ENCODE peak calls at places on chromosome 9, in nine cellular contexts. K is brain microvascular endothelial cell, L is BE2C, A is keratinocyte, Z is bronchial epithelial cell, W is cardiac muscle cell, H is heart left ventricle, U is lower lobe of right lung, T is stomach. I is an unnamed sample.
A peak's percentile ranks its signal among the peaks of the same experiment; 100 is the strongest.

GRCh38 chr9:7906783-7907182 is 107.2 kb upstream of the DMAC1 start:
- DNase-seq in A (no peak), H (no peak), Z (no peak), U (no peak), L (no peak), K (no peak), T (no peak), W (no peak), I (no peak)

GRCh38 chr9:73444821-73445220 is 293.2 kb downstream of the ANXA1 start:
- DNase-seq in L (no peak), H (no peak), Z (no peak), W (no peak), T (no peak), A (no peak), K (no peak), U (no peak), I (no peak)

GRCh38 chr9:22342489-22343217 is 104.0 kb upstream of the DMRTA1 start:
- DNase-seq in W (peak; percentile 6), T (no peak), A (no peak), L (no peak), H (no peak), U (no peak), K (peak; percentile 54), Z (peak; percentile 72), I (no peak)

GRCh38 chr9:133825555-133826198 is 87.5 kb upstream of the SARDH start:
- DNase-seq in K (peak; percentile 9), W (peak; percentile 58), H (no peak), L (no peak), Z (no peak), T (no peak), A (no peak), U (no peak), I (peak; percentile 53)

GRCh38 chr9:129500166-129500862 is 120.6 kb downstream of the C9orf50 start:
- DNase-seq in K (no peak), T (no peak), W (peak; percentile 67), H (no peak), A (no peak), L (peak; percentile 49), Z (no peak), U (no peak), I (no peak)

GRCh38 chr9:20996809-20997208 is 34.6 kb downstream of the HACD4 start:
- DNase-seq in H (no peak), L (no peak), Z (no peak), W (no peak), U (no peak), A (no peak), T (no peak), K (no peak), I (no peak)

GRCh38 chr9:129174724-129175514 is 3.1 kb downstream of the IER5L start:
- DNase-seq in Z (peak; percentile 49), H (peak; percentile 92), T (peak; percentile 79), K (peak; percentile 76), L (peak; percentile 81), W (peak; percentile 97), A (peak; percentile 49), U (peak; percentile 82), I (no peak)

GRCh38 chr9:95513722-95514121 is 3.0 kb downstream of the PTCH1 start:
- DNase-seq in Z (no peak), L (no peak), U (no peak), T (no peak), A (no peak), H (no peak), K (no peak), W (no peak), I (no peak)

GRCh38 chr9:130461218-130461630 is 16.5 kb downstream of the ASS1 start:
- DNase-seq in U (peak; percentile 67), T (peak; percentile 73), K (no peak), A (no peak), Z (no peak), H (peak; percentile 65), L (peak; percentile 78), W (peak; percentile 50), I (no peak)

GRCh38 chr9:79685576-79685975 is 113.8 kb downstream of the TLE4 start:
- DNase-seq in L (no peak), U (no peak), K (peak; percentile 49), A (no peak), Z (peak; percentile 18), W (no peak), T (no peak), H (no peak), I (peak; percentile 48)

DNA sequence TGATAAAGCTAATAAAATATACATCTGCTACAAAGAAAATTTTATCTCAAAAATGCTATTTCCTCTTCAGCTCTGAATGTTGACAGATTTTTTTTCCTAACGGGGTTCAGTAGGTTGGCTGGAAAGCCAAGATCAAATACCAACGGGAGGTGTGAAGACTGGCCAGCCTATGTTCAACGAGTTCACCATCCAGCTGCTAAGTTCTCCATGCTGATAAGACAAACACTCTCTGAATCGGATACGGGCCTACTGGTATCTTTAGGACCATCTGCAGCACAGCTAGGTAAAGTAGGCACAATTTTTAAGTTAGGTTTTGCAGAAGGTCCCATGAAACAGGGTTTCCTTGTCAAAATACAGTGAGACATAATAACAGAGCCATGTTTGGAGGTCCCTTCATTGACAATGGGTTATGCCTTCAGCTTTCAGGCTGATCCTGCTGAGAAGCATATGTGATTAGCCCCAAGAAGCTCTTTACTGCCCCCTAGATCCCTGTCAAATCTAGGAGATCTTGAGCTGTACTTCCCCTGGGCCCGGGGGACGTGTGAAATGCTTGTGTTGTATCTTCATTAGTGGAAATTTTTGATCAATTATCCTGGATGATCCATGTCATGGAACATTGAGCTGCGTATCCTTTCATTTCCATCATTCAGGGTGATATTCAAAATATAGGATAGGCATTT is 60.6 kb downstream of the PGM5 start:
- DNase-seq in W (peak; percentile 8), H (no peak), K (no peak), U (no peak), L (no peak), Z (peak; percentile 7), T (no peak), A (no peak), I (no peak)
- TF ChIP-seq CTCF in W (peak; percentile 23), H (peak; percentile 10), K (peak; percentile 24), U (no peak), L (peak; percentile 31), Z (peak; percentile 25), T (no peak), A (no peak), I (peak; percentile 6)

DNA sequence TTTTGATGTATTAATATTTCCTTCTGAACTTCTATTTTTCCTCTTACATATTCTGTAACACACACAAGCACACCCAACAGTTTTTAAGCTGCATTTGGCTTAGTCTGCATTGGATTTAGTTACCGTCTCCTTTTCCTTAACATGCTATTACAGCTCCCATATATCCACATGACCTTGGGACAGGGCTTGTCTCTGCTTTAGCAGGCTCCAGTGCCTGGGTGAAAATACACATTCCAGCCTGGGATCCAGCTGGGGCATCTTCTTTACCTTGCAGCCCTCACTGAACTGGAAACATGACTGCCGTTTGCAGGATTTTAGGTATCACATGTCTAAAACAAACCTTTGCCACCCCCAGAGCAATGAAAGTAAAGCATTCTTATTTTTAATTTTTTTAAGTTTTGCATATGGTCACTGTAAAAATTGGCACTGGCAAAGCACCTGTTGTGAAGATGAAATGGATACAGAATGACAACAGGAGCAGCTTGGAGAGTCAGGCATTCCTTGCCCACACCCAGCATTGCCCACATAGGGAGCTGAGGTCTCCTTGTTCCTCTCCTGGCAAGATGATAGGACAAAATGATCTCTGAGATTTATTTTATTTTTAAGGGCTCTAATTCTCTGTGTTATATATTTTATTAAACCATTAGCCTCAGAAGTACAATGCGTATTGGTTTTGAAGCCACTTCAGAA is 4.0 kb downstream of the GADD45G start:
- DNase-seq in L (no peak), Z (no peak), T (no peak), H (no peak), W (no peak), K (no peak), U (no peak), A (no peak), I (no peak)
- H3K27me3 ChIP-seq in L (no peaks in the 10 kb centered on the region), Z (peaks cover 1% of the 10 kb centered on the region), T (no peaks in the 10 kb centered on the region), H (no peaks in the 10 kb centered on the region), W (no peaks in the 10 kb centered on the region), K (peaks cover 3% of the 10 kb centered on the region), U (no peaks in the 10 kb centered on the region), A (peaks cover 24% of the 10 kb centered on the region), I (peaks cover 2% of the 10 kb centered on the region)

DNA sequence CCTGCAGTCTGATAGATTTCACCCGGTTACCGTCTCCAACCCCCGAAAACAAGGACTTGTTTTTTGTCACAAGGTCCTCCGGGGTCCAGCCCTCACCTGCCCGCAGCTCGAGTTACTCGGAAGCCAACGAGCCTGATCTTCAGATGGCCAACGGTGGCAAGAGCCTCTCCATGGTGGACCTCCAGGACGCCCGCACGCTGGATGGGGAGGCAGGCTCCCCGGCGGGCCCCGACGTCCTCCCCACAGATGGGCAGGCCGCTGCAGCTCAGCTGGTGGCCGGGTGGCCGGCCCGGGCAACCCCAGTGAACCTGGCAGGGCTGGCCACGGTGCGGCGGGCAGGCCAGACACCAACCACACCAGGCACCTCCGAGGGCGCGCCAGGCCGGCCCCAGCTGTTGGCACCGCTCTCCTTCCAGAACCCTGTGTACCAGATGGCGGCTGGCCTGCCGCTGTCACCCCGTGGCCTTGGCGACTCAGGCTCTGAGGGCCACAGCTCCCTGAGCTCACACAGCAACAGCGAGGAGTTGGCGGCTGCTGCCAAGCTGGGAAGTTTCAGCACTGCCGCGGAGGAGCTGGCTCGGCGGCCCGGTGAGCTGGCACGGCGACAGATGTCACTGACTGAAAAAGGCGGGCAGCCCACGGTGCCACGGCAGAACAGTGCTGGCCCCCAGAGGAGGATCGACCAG is 121.3 kb downstream of the DAB2IP start:
- DNase-seq in L (peak; percentile 12), T (peak; percentile 88), Z (no peak), A (no peak), H (peak; percentile 85), K (no peak), U (peak; percentile 47), W (no peak), I (no peak)
- H3K36me3 ChIP-seq in L (peaks cover 40% of the 10 kb centered on the region), T (peaks cover 100% of the 10 kb centered on the region), Z (peaks cover 68% of the 10 kb centered on the region), A (peaks cover 66% of the 10 kb centered on the region), H (peaks cover 98% of the 10 kb centered on the region), K (peaks cover 12% of the 10 kb centered on the region), U (peaks cover 95% of the 10 kb centered on the region), W (peaks cover 69% of the 10 kb centered on the region), I (peaks cover 26% of the 10 kb centered on the region)

GRCh38 chr9:34892886-34893285 is 65.2 kb upstream of the PHF24 start:
- DNase-seq in A (no peak), T (no peak), H (no peak), Z (no peak), L (no peak), K (no peak), U (no peak), W (no peak), I (no peak)

GRCh38 chr9:34899535-34900158 is 58.4 kb upstream of the PHF24 start:
- DNase-seq in W (peak; percentile 79), L (peak; percentile 79), Z (peak; percentile 67), H (peak; percentile 77), T (peak; percentile 80), A (no peak), K (peak; percentile 76), U (peak; percentile 68), I (peak; percentile 11)

GRCh38 chr9:34891386-34891785 is 66.7 kb upstream of the PHF24 start:
- DNase-seq in Z (peak; percentile 27), A (no peak), W (no peak), H (no peak), L (no peak), K (no peak), T (no peak), U (no peak), I (no peak)

GRCh38 chr9:34898846-34899245 is 59.2 kb upstream of the PHF24 start:
- DNase-seq in K (no peak), W (no peak), U (no peak), T (no peak), A (no peak), H (no peak), L (no peak), Z (no peak), I (no peak)

GRCh38 chr9:34896112-34896511 is 62.0 kb upstream of the PHF24 start:
- DNase-seq in T (no peak), Z (no peak), H (no peak), U (no peak), K (no peak), A (no peak), L (no peak), W (no peak), I (no peak)
- TF ChIP-seq CTCF in T (no peak), Z (no peak), H (no peak), U (no peak), K (peak; percentile 19), A (no peak), L (peak; percentile 30), W (peak; percentile 24), I (no peak)